ENCODE peak calls at places on chromosomes 6 and 20, in four cellular contexts. F is WTC11; E is B cell; I is activated naive CD4-positive, alpha-beta T cell treated with anti-CD3 and anti-CD28 coated beads, Interleukin-2, amount 50 U/mL, for 72 hours. K is an unnamed sample.

GRCh38 chr6:5339757-5340156 is 78.4 kb downstream of the FARS2 start:
- ATAC-seq in F (no peak), E (no peak), I (no peak), K (no peak)

GRCh38 chr6:128630213-128630612 is 109.8 kb upstream of the PTPRK start:
- ATAC-seq in E (no peak), I (no peak), F (no peak), K (no peak)

GRCh38 chr6:27872634-27873028 is 39.6 kb downstream of the OR2B2 start:
- ATAC-seq in E (peak), I (peak), F (no peak), K (peak)

GRCh38 chr6:90645634-90646033 is 58.8 kb upstream of the MAP3K7 start:
- ATAC-seq in F (no peak), I (no peak), E (no peak), K (no peak)

GRCh38 chr6:157194110-157194509 is 129.2 kb downstream of the TMEM242 start:
- ATAC-seq in I (no peak), F (no peak), E (no peak), K (no peak)

GRCh38 chr20:51429144-51429482 is 113.4 kb downstream of the NFATC2 start:
- ATAC-seq in I (no peak), F (no peak), E (no peak), K (no peak)

GRCh38 chr20:48431635-48432034 is 396.2 kb downstream of the PREX1 start:
- ATAC-seq in I (no peak), E (no peak), F (peak), K (no peak)

GRCh38 chr20:50602432-50603088 is 88.8 kb downstream of the RIPOR3 start:
- ATAC-seq in E (no peak), F (no peak), I (no peak), K (no peak)

GRCh38 chr6:13924949-13925881 is at the start of gene RNF182:
- ATAC-seq in E (peak), F (peak), I (peak), K (peak)

GRCh38 chr6:119467478-119468081 is 118.0 kb upstream of the MAN1A1 start:
- ATAC-seq in I (no peak), F (no peak), E (no peak), K (no peak)

GRCh38 chr6:27631614-27631925 is 158.7 kb upstream of the ZNF184 start:
- ATAC-seq in I (no peak), E (no peak), F (peak), K (no peak)

GRCh38 chr6:3457710-3458605 is 1.1 kb upstream of the SLC22A23 start:
- ATAC-seq in E (no peak), F (peak), I (no peak), K (peak)

GRCh38 chr20:51514252-51514651 is 28.3 kb downstream of the NFATC2 start:
- ATAC-seq in E (no peak), I (no peak), F (no peak), K (no peak)

GRCh38 chr6:133953634-133954415 is 801 bp downstream of the TBPL1 start:
- ATAC-seq in F (no peak), E (no peak), I (no peak), K (no peak)

GRCh38 chr6:116386581-116387299 is 16.0 kb downstream of the DSE start:
- ATAC-seq in I (peak), E (no peak), F (no peak), K (peak)

GRCh38 chr6:116385911-116386310 is 15.2 kb downstream of the DSE start:
- ATAC-seq in E (no peak), F (no peak), I (no peak), K (no peak)

GRCh38 chr20:50426865-50427739 is 83.1 kb upstream of the PTPN1 start:
- ATAC-seq in E (no peak), I (no peak), F (no peak), K (no peak)

GRCh38 chr6:90818163-90818562 is 231.3 kb upstream of the MAP3K7 start:
- ATAC-seq in F (peak), I (no peak), E (no peak), K (no peak)

GRCh38 chr20:32945710-32946221 is 58.5 kb downstream of the SUN5 start:
- ATAC-seq in I (peak), E (no peak), F (peak), K (peak)

GRCh38 chr6:148509789-148510581 is 167.3 kb downstream of the SASH1 start:
- ATAC-seq in E (peak), I (no peak), F (no peak), K (peak)

GRCh38 chr20:56418385-56418861 is 6.4 kb downstream of the CASS4 start:
- ATAC-seq in E (no peak), F (no peak), I (peak), K (peak)

K was measured in activated T-helper 17 cell treated with anti-CD3 and anti-CD28 coated beads, Interleukin-2, amount 50 U/mL, for 72 hours.